ENCODE peak calls at places on chromosome 20, in six cellular contexts. Q, R, I, C, G and W are unnamed samples.

GRCh38 chr20:46131396-46131795 is 13.3 kb downstream of the CD40 start:
- DNase-seq in Q (no peak), R (no peak), I (peak; percentile 2), C (peak; percentile 35), G (peak; percentile 26), W (no peak)

GRCh38 chr20:33507461-33507860 is 17.6 kb downstream of the CBFA2T2 start:
- DNase-seq in Q (no peak), R (no peak), I (no peak), C (no peak), G (no peak), W (no peak)

GRCh38 chr20:36917943-36918342 is 33.6 kb downstream of the SAMHD1 start:
- DNase-seq in Q (no peak), R (no peak), I (no peak), C (peak; percentile 7), G (no peak), W (no peak)

GRCh38 chr20:47440857-47441773 is 60.6 kb upstream of the NCOA3 start:
- DNase-seq in Q (no peak), R (no peak), I (no peak), C (no peak), G (peak; percentile 41), W (no peak)

GRCh38 chr20:7272512-7272911 is 505.0 kb downstream of the BMP2 start:
- DNase-seq in Q (no peak), R (no peak), I (no peak), C (peak; percentile 5), G (no peak), W (peak; percentile 10)

GRCh38 chr20:6828794-6829423 is 61.4 kb downstream of the BMP2 start:
- DNase-seq in Q (no peak), R (peak; percentile 4), I (no peak), C (peak; percentile 70), G (peak; percentile 72), W (no peak)

GRCh38 chr20:10758446-10758845 is 84.6 kb upstream of the JAG1 start:
- DNase-seq in Q (no peak), R (no peak), I (no peak), C (no peak), G (no peak), W (no peak)

GRCh38 chr20:20548527-20549266 is 163.7 kb downstream of the RALGAPA2 start:
- DNase-seq in Q (peak; percentile 79), R (no peak), I (no peak), C (no peak), G (no peak), W (no peak)

GRCh38 chr20:32977281-32978008 is 26.8 kb downstream of the SUN5 start:
- DNase-seq in Q (peak; percentile 82), R (no peak), I (peak; percentile 41), C (no peak), G (no peak), W (no peak)

GRCh38 chr20:33005908-33006775 is 1.4 kb upstream of the BPIFB2 start:
- DNase-seq in Q (peak; percentile 77), R (no peak), I (no peak), C (no peak), G (no peak), W (no peak)

GRCh38 chr20:31605902-31606677 is 1.0 kb downstream of the ID1 start:
- DNase-seq in Q (peak; percentile 90), R (no peak), I (peak; percentile 70), C (peak; percentile 60), G (peak; percentile 34), W (no peak)

GRCh38 chr20:64153861-64154589 is 10.2 kb upstream of the MYT1 start:
- DNase-seq in Q (peak; percentile 80), R (no peak), I (no peak), C (no peak), G (no peak), W (no peak)

GRCh38 chr20:34515484-34516037 is 661 bp upstream of the DYNLRB1 start:
- DNase-seq in Q (peak; percentile 96), R (no peak), I (peak; percentile 84), C (peak; percentile 19), G (peak; percentile 61), W (peak; percentile 27)

GRCh38 chr20:15654208-15654649 is 919.0 kb downstream of the KIF16B start:
- DNase-seq in Q (no peak), R (no peak), I (no peak), C (peak; percentile 58), G (peak; percentile 46), W (no peak)

GRCh38 chr20:728022-728944 is 40.0 kb downstream of the SLC52A3 start:
- DNase-seq in Q (no peak), R (no peak), I (peak; percentile 76), C (peak; percentile 62), G (peak; percentile 38), W (no peak)

GRCh38 chr20:6976535-6976934 is 209.0 kb downstream of the BMP2 start:
- DNase-seq in Q (no peak), R (no peak), I (no peak), C (no peak), G (no peak), W (no peak)

GRCh38 chr20:62603021-62603906 is 39.0 kb upstream of the SLCO4A1 start:
- DNase-seq in Q (no peak), R (no peak), I (peak; percentile 90), C (peak; percentile 51), G (peak; percentile 15), W (peak; percentile 81)

GRCh38 chr20:298755-299391 is 1.5 kb downstream of the ZCCHC3 start:
- DNase-seq in Q (no peak), R (no peak), I (no peak), C (peak; percentile 54), G (no peak), W (no peak)

GRCh38 chr20:25526446-25526845 is 58.9 kb downstream of the NINL start:
- DNase-seq in Q (no peak), R (no peak), I (no peak), C (no peak), G (no peak), W (no peak)
- H3K4me3 ChIP-seq in Q (no peak overlapping the region), R (no peak overlapping the region), I (no peak overlapping the region), C (no peak overlapping the region), G (no peak overlapping the region), W (no peak overlapping the region)

GRCh38 chr20:49685161-49685601 is 28.5 kb downstream of the B4GALT5 start:
- DNase-seq in Q (no peak), R (no peak), I (no peak), C (peak; percentile 56), G (no peak), W (no peak)
- H3K4me3 ChIP-seq in Q (no peak overlapping the region), R (no peak overlapping the region), I (no peak overlapping the region), C (no peak overlapping the region), G (no peak overlapping the region), W (no peak overlapping the region)

GRCh38 chr20:23033918-23034317 is 1.2 kb upstream of the SSTR4 start:
- DNase-seq in Q (no peak), R (no peak), I (no peak), C (no peak), G (no peak), W (no peak)

GRCh38 chr20:23034721-23035671 is at the start of gene SSTR4:
- DNase-seq in Q (no peak), R (no peak), I (no peak), C (no peak), G (no peak), W (no peak)

GRCh38 chr20:23037017-23037481 is 1.9 kb downstream of the SSTR4 start:
- DNase-seq in Q (no peak), R (no peak), I (no peak), C (no peak), G (no peak), W (no peak)

GRCh38 chr20:23036371-23036770 is 1.3 kb downstream of the SSTR4 start:
- DNase-seq in Q (no peak), R (no peak), I (no peak), C (no peak), G (no peak), W (no peak)

DNA sequence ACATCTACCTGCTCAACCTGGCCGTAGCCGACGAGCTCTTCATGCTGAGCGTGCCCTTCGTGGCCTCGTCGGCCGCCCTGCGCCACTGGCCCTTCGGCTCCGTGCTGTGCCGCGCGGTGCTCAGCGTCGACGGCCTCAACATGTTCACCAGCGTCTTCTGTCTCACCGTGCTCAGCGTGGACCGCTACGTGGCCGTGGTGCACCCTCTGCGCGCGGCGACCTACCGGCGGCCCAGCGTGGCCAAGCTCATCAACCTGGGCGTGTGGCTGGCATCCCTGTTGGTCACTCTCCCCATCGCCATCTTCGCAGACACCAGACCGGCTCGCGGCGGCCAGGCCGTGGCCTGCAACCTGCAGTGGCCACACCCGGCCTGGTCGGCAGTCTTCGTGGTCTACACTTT is 619 bp downstream of the SSTR4 start:
- DNase-seq in Q (no peak), R (no peak), I (no peak), C (no peak), G (no peak), W (no peak)
- H3K4me3 ChIP-seq in Q (no peak overlapping the region), R (no peak overlapping the region), I (no peak overlapping the region), C (no peak overlapping the region), G (no peak overlapping the region), W (no peak overlapping the region)

GRCh38 chr20:45097485-45098095 is 3.3 kb downstream of the KCNS1 start:
- DNase-seq in Q (no peak), R (no peak), I (peak; percentile 78), C (peak; percentile 61), G (peak; percentile 52), W (no peak)
- H3K4me3 ChIP-seq in Q (no peak overlapping the region), R (no peak overlapping the region), I (no peak overlapping the region), C (peak overlapping the region; percentile 50), G (no peak overlapping the region), W (no peak overlapping the region)

GRCh38 chr20:35738410-35739179 is 3.5 kb downstream of the RBM39 start:
- DNase-seq in Q (no peak), R (no peak), I (no peak), C (no peak), G (no peak), W (no peak)
- H3K4me3 ChIP-seq in Q (no peak overlapping the region), R (no peak overlapping the region), I (no peak overlapping the region), C (peak overlapping the region; percentile 93), G (no peak overlapping the region), W (no peak overlapping the region)